ENCODE peak calls at places on chromosomes 11 and 22, in eight cellular contexts. T is GM12865; B is GM13977; V is colonic mucosa; Y is type B pancreatic cell; S is lung; N is RWPE1; U is CD4-positive, alpha-beta T cell. A is an unnamed sample.

GRCh38 chr22:21780259-21780658 is 44.7 kb upstream of the YPEL1 start:
- DNase-seq in U (no peak), B (no peak), V (no peak), T (no peak), S (no peak), N (no peak), Y (no peak), A (no peak)

GRCh38 chr11:110200241-110200640 is 96.2 kb downstream of the RDX start:
- DNase-seq in S (peak), Y (no peak), N (no peak), V (no peak), T (no peak), B (no peak), U (no peak), A (peak)

GRCh38 chr11:13776134-13776815 is 107.8 kb downstream of the FAR1 start:
- DNase-seq in S (no peak), U (peak), B (no peak), N (no peak), V (no peak), Y (no peak), T (peak), A (peak)

GRCh38 chr11:71252782-71253730 is 679 bp upstream of the SHANK2 start:
- DNase-seq in S (peak), B (no peak), T (no peak), U (no peak), Y (no peak), N (peak), V (peak), A (peak)

GRCh38 chr11:104352036-104352435 is 188.1 kb upstream of the PDGFD start:
- DNase-seq in U (no peak), V (no peak), B (no peak), S (no peak), T (no peak), Y (no peak), N (no peak), A (no peak)

GRCh38 chr11:114447892-114448291 is 8.6 kb downstream of the REXO2 start:
- DNase-seq in Y (no peak), V (no peak), B (no peak), U (no peak), N (no peak), T (no peak), S (no peak), A (peak)

GRCh38 chr11:34747261-34747660 is 126.4 kb downstream of the EHF start:
- DNase-seq in V (no peak), Y (no peak), N (no peak), T (no peak), S (no peak), B (no peak), U (no peak), A (no peak)

GRCh38 chr11:2378527-2379210 is 1.6 kb downstream of the CD81 start:
- DNase-seq in T (no peak), V (no peak), N (no peak), S (no peak), B (no peak), U (no peak), Y (no peak), A (peak)

GRCh38 chr22:16601437-16602223 is 9.0 kb upstream of the CCT8L2 start:
- DNase-seq in S (no peak), U (peak), T (no peak), B (no peak), V (no peak), Y (no peak), N (no peak), A (peak)

GRCh38 chr11:65662802-65663633 is at the start of gene RELA:
- DNase-seq in T (peak), Y (peak), B (peak), N (peak), V (peak), U (peak), S (peak), A (peak)

GRCh38 chr22:50232481-50233151 is 12.2 kb downstream of the TUBGCP6 start:
- DNase-seq in B (no peak), S (no peak), T (no peak), Y (no peak), N (no peak), U (no peak), V (no peak), A (no peak)

GRCh38 chr11:98155696-98156095 is 865.1 kb upstream of the CNTN5 start:
- DNase-seq in N (no peak), T (no peak), Y (no peak), V (no peak), U (no peak), B (no peak), S (no peak), A (peak)

GRCh38 chr22:35021166-35021565 is 44.8 kb upstream of the ISX start:
- DNase-seq in N (no peak), U (no peak), Y (no peak), V (peak), B (no peak), S (no peak), T (no peak), A (no peak)

GRCh38 chr22:22802346-22802970 is 85.2 kb upstream of the IGLL5 start:
- DNase-seq in S (peak), V (no peak), U (peak), N (no peak), B (peak), Y (no peak), T (peak), A (no peak)

GRCh38 chr22:50613291-50613981 is 12.8 kb downstream of the MAPK8IP2 start:
- DNase-seq in Y (no peak), B (no peak), T (no peak), N (no peak), S (peak), V (peak), U (no peak), A (no peak)

GRCh38 chr11:125995313-125995712 is 49.5 kb downstream of the VSIG10L2 start:
- DNase-seq in V (no peak), B (peak), S (no peak), T (peak), Y (no peak), N (no peak), U (no peak), A (no peak)

GRCh38 chr11:102596578-102596977 is 28.6 kb downstream of the MMP20 start:
- DNase-seq in V (no peak), U (no peak), N (no peak), Y (no peak), S (no peak), B (no peak), T (no peak), A (no peak)

DNA sequence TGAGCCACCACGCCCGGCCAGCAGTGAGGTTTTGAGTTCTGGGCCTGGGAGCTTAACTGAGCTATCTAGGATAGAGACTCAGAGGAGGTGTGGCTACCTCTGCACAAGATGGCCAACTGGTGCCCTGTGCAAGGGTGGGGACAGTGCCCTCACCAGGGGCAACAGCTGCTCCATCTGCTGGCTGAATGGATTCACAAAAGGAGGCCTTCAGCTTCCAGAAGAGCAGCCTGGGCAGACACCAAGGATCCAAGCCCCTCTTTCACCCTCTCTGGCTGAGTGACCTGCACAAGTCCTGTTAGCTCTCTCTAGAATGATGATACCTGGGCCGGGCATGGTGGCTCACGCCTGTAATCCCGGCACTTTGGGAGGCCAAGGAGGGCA is 33.5 kb upstream of the BAIAP2L2 start:
- DNase-seq in T (no peak), N (no peak), Y (no peak), V (no peak), B (no peak), S (no peak), U (no peak), A (no peak)
- TF ChIP-seq CTCF in T (no peak), N (no peak), Y (no peak), V (no peak), B (no peak), S (no peak), U (no peak), A (no peak)

DNA sequence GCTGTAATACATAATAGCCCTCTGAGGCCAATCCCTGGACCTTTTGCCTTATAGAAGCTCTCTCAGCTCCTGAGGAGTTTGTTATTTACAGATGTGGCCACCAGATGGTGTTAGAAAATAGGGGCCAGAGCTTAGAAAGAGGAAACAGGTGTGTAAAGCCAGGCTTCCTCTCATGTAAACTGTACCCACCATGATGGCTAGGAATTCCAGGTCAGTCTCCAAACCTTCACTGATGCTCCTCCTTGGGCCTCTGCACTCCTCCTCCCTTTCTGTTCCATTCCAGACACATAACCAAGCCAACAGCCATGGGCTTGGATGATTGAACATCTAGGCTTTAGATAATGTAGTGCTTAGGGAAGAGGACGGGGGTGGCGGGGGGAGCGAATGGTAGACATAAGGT is 39.7 kb downstream of the USP35 start:
- DNase-seq in Y (no peak), S (no peak), V (peak), T (peak), B (peak), U (no peak), N (peak), A (peak)
- TF ChIP-seq CTCF in Y (peak), S (peak), V (peak), T (peak), B (peak), U (peak), N (peak), A (peak)

DNA sequence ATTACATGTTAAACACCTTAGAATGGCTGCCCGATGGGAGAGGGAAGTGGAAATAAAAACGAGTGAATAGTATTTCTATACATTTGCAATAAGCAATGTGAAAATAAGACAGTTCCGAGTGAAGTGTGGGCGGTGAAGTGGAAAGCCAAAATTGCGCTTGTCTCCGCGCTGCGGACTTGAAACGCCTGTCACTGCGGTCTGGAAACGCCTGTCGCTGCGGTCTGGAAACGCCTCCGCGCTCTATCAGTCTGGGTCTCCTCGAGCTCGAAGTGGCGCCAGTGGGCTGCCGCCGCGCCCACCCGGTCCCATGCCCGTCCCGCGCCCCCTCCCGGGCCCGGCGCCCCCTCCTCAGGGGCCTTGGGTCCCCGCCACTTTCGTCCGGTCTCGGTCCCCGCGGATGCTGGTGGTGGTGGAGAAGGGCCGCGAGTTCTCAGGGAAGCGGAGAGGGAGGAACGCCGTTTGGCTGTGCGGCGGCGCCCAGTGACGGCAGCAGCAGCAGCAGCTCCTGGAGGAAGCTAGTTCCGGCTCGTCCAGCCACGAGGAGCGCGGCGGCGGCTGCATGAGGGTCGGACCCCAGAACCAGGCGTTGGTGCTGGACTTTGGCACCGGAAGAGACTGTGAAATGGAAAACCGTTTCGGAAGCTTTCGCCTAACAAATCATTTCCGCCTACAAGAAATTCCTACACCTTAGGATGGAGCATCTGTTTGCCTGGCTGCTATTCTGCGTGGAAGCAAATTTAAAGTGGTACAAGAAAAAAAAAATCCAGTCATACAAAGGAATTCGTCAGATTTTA is 1.8 kb downstream of the NCR3LG1 start:
- DNase-seq in V (peak), T (peak), N (peak), Y (peak), U (peak), B (peak), S (peak), A (peak)
- TF ChIP-seq CTCF in V (no peak), T (no peak), N (no peak), Y (no peak), U (no peak), B (peak), S (no peak), A (no peak)

GRCh38 chr11:84990141-84990540 is 637.0 kb downstream of the DLG2 start:
- DNase-seq in Y (no peak), T (no peak), U (no peak), V (no peak), B (no peak), N (no peak), S (no peak), A (no peak)

GRCh38 chr11:84993386-84993785 is 633.8 kb downstream of the DLG2 start:
- DNase-seq in Y (no peak), B (no peak), U (no peak), V (peak), T (peak), N (no peak), S (no peak), A (peak)
- TF ChIP-seq CTCF in Y (peak), B (peak), U (no peak), V (no peak), T (peak), N (no peak), S (no peak), A (no peak)

GRCh38 chr11:134579709-134580634 is 167.9 kb upstream of the B3GAT1 start:
- DNase-seq in V (no peak), Y (no peak), B (no peak), T (no peak), N (peak), U (no peak), S (peak), A (no peak)
- TF ChIP-seq CTCF in V (no peak), Y (no peak), B (no peak), T (no peak), N (no peak), U (no peak), S (no peak), A (no peak)

GRCh38 chr11:63672156-63672463 is 934 bp upstream of the ATL3 start:
- DNase-seq in B (no peak), U (no peak), Y (no peak), V (no peak), T (no peak), N (no peak), S (no peak), A (no peak)

GRCh38 chr11:63670077-63670737 is 969 bp downstream of the ATL3 start:
- DNase-seq in N (no peak), B (peak), U (no peak), S (no peak), Y (no peak), V (no peak), T (peak), A (peak)

GRCh38 chr11:63672934-63673539 is 1.9 kb upstream of the ATL3 start:
- DNase-seq in B (no peak), N (no peak), V (no peak), S (no peak), T (no peak), U (no peak), Y (no peak), A (no peak)

GRCh38 chr11:63671322-63672155 is at the start of gene ATL3:
- DNase-seq in U (peak), S (peak), Y (peak), N (peak), B (peak), T (peak), V (peak), A (peak)

DNA sequence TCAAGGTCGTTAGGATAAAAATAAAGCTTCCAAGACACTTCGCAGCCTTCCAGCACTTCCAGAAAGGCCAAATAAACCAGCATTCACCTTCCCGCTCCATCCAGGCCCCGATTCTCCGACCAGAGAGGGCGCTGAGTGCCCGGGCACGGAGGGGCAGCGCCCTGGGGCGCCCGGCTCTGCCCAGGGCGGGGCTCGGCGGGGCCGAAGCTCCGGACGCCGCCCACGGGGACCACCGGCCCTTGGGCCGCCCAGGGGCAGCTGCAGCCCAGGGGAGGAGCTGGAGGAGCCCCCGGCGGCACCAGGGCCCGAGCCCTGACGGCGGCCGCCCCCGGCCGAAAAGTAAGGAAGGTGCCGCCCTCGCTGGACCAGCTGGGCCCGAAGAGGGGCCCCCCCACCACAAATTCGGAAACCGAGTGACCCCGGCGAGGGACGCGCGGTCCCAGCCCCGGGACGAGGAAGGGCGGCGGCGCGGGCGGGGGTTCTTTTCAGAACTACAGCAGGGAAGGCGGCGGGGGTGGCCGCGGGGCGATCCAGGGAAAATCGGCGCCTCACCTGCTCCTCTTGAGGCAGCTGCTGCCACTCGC is 346 bp downstream of the ATL3 start:
- DNase-seq in T (peak), B (peak), Y (no peak), S (peak), N (peak), V (peak), U (peak), A (peak)
- TF ChIP-seq CTCF in T (peak), B (peak), Y (peak), S (peak), N (peak), V (peak), U (no peak), A (peak)

GRCh38 chr11:95301497-95301896 is 70.5 kb upstream of the SESN3 start:
- DNase-seq in S (peak), Y (no peak), T (no peak), N (no peak), U (no peak), V (no peak), B (no peak), A (peak)
- TF ChIP-seq CTCF in S (no peak), Y (no peak), T (no peak), N (no peak), U (no peak), V (no peak), B (no peak), A (no peak)

DNA sequence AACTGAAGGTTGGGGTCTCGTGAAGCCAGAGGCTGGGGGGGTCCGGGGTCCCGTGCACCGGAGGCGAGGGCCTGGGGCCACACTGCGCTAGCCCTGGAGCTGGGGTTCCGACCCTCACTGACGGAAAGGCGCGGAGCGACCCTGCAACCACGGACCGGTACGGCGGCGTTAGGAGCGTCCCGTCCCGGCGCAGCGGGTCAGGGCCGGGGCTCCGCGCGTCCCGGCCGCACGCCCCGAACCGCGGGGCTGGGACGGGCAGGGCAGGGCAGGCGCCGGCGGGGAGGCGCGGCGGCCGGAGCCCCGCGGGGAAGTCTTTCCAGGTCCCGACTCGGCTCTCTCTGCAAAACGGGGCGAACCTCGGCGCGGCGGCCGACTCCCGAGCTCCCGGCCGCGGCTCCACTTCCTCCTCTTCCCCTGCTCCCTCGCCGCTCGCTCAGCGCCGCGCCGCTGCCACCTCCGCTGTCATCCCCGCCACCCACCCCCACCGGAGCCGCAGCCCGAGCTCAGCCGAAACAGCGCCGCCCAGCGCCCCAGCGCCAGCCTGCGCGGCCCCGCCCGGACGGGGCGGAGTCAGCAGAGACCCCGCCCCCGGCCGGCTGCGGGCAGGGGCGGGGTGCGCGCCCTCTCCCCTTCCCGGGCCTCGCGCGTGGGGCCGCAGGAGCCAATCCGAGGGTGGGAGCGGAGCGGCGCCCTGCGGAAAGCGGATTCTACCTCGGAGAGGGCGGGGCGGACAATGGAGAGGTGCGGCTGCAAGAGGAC is at the start of gene GDPD5:
- DNase-seq in U (peak), S (peak), B (peak), Y (peak), V (peak), T (peak), N (peak), A (peak)
- TF ChIP-seq CTCF in U (no peak), S (peak), B (peak), Y (peak), V (peak), T (peak), N (peak), A (peak)

DNA sequence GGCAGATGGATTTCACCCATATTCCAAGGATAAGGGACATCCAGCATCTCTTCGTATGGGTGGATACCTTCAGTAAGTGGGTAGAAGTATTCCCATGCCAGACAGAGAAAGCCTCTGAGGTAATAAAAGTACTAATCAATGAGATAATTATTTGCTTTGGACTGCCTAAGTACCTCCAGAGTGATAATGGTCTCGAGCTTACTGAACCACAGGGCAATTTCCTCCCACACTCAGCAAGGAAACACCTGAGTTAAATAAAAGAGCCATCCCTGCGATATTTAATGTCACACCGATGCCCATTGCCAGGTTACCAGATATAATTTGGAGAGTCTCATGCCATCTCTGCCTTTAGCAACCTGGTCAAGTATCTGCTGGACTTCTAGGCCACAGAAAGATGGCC is 70.6 kb upstream of the MPEG1 start:
- DNase-seq in Y (no peak), S (no peak), N (no peak), V (no peak), B (no peak), U (no peak), T (no peak), A (no peak)
- TF ChIP-seq CTCF in Y (no peak), S (no peak), N (no peak), V (no peak), B (no peak), U (no peak), T (no peak), A (no peak)

GRCh38 chr11:69437001-69437875 is 44.2 kb upstream of the LINC01488 start:
- DNase-seq in N (peak), V (no peak), Y (no peak), S (peak), B (no peak), T (no peak), U (no peak), A (no peak)
- TF ChIP-seq CTCF in N (no peak), V (no peak), Y (no peak), S (no peak), B (no peak), T (no peak), U (no peak), A (no peak)